ENCODE peak calls at places on chromosome 2, in four cellular contexts. D is H9, W is heart left ventricle, F is mucosa of descending colon. U is an unnamed sample.

GRCh38 chr2:145380436-145381017 is 860.6 kb upstream of the ZEB2 start:
- DNase-seq in F (no peak), D (no peak), W (no peak), U (no peak)

GRCh38 chr2:42888846-42889245 is 96.5 kb upstream of the HAAO start:
- DNase-seq in F (no peak), W (no peak), D (no peak), U (no peak)

GRCh38 chr2:26363323-26363722 is 16.7 kb upstream of the ADGRF3 start:
- DNase-seq in W (no peak), D (no peak), F (no peak), U (no peak)

GRCh38 chr2:137957033-137957432 is 7.2 kb upstream of the HNMT start:
- DNase-seq in D (no peak), W (no peak), F (no peak), U (no peak)

GRCh38 chr2:51812138-51812866 is 780.4 kb upstream of the NRXN1 start:
- DNase-seq in W (no peak), F (no peak), D (no peak), U (no peak)

GRCh38 chr2:18381451-18381850 is 179.0 kb downstream of the RDH14 start:
- DNase-seq in F (no peak), D (no peak), W (no peak), U (no peak)

GRCh38 chr2:12428324-12428723 is 288.4 kb upstream of the TRIB2 start:
- DNase-seq in W (no peak), F (no peak), D (peak; percentile 55), U (peak; percentile 87)

GRCh38 chr2:224836263-224836662 is 120.1 kb upstream of the CCDC195 start:
- DNase-seq in W (no peak), F (no peak), D (no peak), U (no peak)

GRCh38 chr2:190376591-190377245 is 31.4 kb upstream of the MFSD6 start:
- DNase-seq in W (no peak), D (no peak), F (no peak), U (no peak)

GRCh38 chr2:41598161-41598894 is 449.5 kb upstream of the PKDCC start:
- DNase-seq in F (no peak), D (no peak), W (peak; percentile 14), U (no peak)

GRCh38 chr2:8478133-8478793 is 203.6 kb upstream of the ID2 start:
- DNase-seq in F (no peak), D (no peak), W (no peak), U (no peak)
- H3K4me1 ChIP-seq in F (peaks cover 44% of the 10 kb centered on the region), D (no peaks in the 10 kb centered on the region), W (peaks cover 35% of the 10 kb centered on the region), U (no peaks in the 10 kb centered on the region)

DNA sequence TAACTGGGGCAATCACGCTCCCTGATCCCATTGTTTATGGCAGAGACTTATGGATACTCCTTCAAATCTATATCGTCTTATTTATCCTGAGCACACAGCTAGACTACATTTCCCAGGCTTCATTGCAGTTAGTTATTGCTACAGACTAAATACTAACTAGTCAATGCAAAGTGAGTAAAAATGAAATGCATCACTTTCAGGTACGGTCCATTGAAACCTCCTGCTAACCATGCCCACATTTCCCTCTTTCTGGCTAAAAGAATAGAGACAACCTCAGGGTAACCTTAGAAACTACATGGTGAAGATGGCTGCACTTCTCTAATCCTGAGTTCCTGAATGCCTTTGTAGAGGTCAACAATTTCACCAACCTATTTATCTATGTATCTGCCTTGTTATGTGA is 437.4 kb downstream of the EPHA4 start:
- DNase-seq in W (no peak), F (no peak), D (no peak), U (no peak)
- H3K4me1 ChIP-seq in W (no peaks in the 10 kb centered on the region), F (no peaks in the 10 kb centered on the region), D (no peaks in the 10 kb centered on the region), U (no peaks in the 10 kb centered on the region)

GRCh38 chr2:237600205-237600846 is 9.8 kb upstream of the RAB17 start:
- DNase-seq in W (peak; percentile 79), D (peak; percentile 28), F (no peak), U (peak; percentile 69)
- H3K4me1 ChIP-seq in W (peaks cover 45% of the 10 kb centered on the region), D (peaks cover 7% of the 10 kb centered on the region), F (no peaks in the 10 kb centered on the region), U (no peaks in the 10 kb centered on the region)

GRCh38 chr2:48274040-48274439 is 255.9 kb upstream of the STON1 start:
- DNase-seq in D (no peak), W (no peak), F (no peak), U (no peak)
- H3K4me1 ChIP-seq in D (no peaks in the 10 kb centered on the region), W (no peaks in the 10 kb centered on the region), F (peaks cover 6% of the 10 kb centered on the region), U (no peaks in the 10 kb centered on the region)

GRCh38 chr2:37649518-37649917 is 21.9 kb downstream of the CDC42EP3 start:
- DNase-seq in F (no peak), D (no peak), W (no peak), U (no peak)

GRCh38 chr2:37648316-37649011 is 23.0 kb downstream of the CDC42EP3 start:
- DNase-seq in D (no peak), W (peak; percentile 54), F (peak; percentile 75), U (no peak)

GRCh38 chr2:37653093-37653492 is 18.3 kb downstream of the CDC42EP3 start:
- DNase-seq in D (no peak), F (no peak), W (no peak), U (no peak)

GRCh38 chr2:37652199-37652640 is 19.2 kb downstream of the CDC42EP3 start:
- DNase-seq in D (no peak), F (no peak), W (no peak), U (no peak)

DNA sequence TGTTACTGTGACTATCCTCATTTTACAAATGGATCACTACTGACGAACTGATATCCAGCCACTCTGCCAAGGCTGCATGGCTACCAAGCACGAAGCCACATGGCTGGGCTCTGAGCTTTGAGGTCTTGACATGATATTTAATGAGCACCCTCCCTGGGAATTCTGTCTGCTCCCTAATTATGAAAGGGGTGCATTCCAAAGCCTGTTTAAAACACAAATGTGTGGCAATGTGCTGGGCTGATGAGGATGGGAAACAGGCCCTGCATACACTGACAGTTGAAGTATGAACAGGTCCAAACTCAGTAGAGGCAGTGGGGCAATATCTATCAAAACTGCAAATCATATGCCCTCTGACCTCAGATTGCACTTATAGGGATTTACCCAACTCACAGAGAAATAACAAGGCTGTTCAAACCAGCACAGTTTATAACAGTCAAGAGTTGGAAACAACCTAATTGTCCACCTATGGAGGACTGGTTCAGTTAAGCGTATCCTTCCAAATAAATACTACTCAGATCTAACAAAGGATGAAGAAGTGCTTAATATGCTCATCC is 20.8 kb downstream of the CDC42EP3 start:
- DNase-seq in W (no peak), D (no peak), F (no peak), U (no peak)
- H3K4me1 ChIP-seq in W (peaks cover 99% of the 10 kb centered on the region), D (peaks cover 16% of the 10 kb centered on the region), F (peaks cover 10% of the 10 kb centered on the region), U (peaks cover 7% of the 10 kb centered on the region)